ENCODE peak calls at places on chromosomes 2 and 18, in five cellular contexts. One of them, this sample, is unnamed.

GRCh38 chr2:200403794-200404193 is 97.3 kb downstream of the SPATS2L start:
- DNase-seq in fibroblast of pulmonary artery: no peak
- DNase-seq in kidney: no peak
- DNase-seq in choroid plexus epithelial cell: no peak
- DNase-seq in tibial artery: no peak
- DNase-seq in this sample: no peak

GRCh38 chr2:27422958-27423357 is 5.5 kb upstream of the NRBP1 start:
- DNase-seq in fibroblast of pulmonary artery: no peak
- DNase-seq in kidney: no peak
- DNase-seq in choroid plexus epithelial cell: no peak
- DNase-seq in tibial artery: no peak
- DNase-seq in this sample: no peak

GRCh38 chr2:27051902-27052645 is 606 bp downstream of the AGBL5 start:
- DNase-seq in fibroblast of pulmonary artery: no peak
- DNase-seq in kidney: peak; percentile 92
- DNase-seq in choroid plexus epithelial cell: peak; percentile 37
- DNase-seq in tibial artery: peak; percentile 45
- DNase-seq in this sample: no peak

GRCh38 chr2:233711312-233712008 is 1.2 kb upstream of the UGT1A5 start:
- DNase-seq in fibroblast of pulmonary artery: peak; percentile 87
- DNase-seq in kidney: peak; percentile 91
- DNase-seq in choroid plexus epithelial cell: peak; percentile 85
- DNase-seq in tibial artery: peak; percentile 70
- DNase-seq in this sample: peak; percentile 78

GRCh38 chr2:9585486-9585885 is 29.9 kb upstream of the ADAM17 start:
- DNase-seq in fibroblast of pulmonary artery: no peak
- DNase-seq in kidney: no peak
- DNase-seq in choroid plexus epithelial cell: no peak
- DNase-seq in tibial artery: no peak
- DNase-seq in this sample: no peak

GRCh38 chr18:69161383-69162028 is 239.2 kb upstream of the DOK6 start:
- DNase-seq in fibroblast of pulmonary artery: peak; percentile 19
- DNase-seq in kidney: peak; percentile 35
- DNase-seq in choroid plexus epithelial cell: peak; percentile 72
- DNase-seq in tibial artery: no peak
- DNase-seq in this sample: no peak

GRCh38 chr2:222249444-222249843 is 49.4 kb downstream of the PAX3 start:
- DNase-seq in fibroblast of pulmonary artery: no peak
- DNase-seq in kidney: no peak
- DNase-seq in choroid plexus epithelial cell: no peak
- DNase-seq in tibial artery: no peak
- DNase-seq in this sample: no peak

GRCh38 chr2:46179037-46179621 is 118.1 kb upstream of the EPAS1 start:
- DNase-seq in fibroblast of pulmonary artery: peak; percentile 99
- DNase-seq in kidney: peak; percentile 87
- DNase-seq in choroid plexus epithelial cell: peak; percentile 98
- DNase-seq in tibial artery: peak; percentile 48
- DNase-seq in this sample: peak; percentile 82

GRCh38 chr2:86274918-86275275 is 62.5 kb downstream of the REEP1 start:
- DNase-seq in fibroblast of pulmonary artery: peak; percentile 11
- DNase-seq in kidney: no peak
- DNase-seq in choroid plexus epithelial cell: peak; percentile 35
- DNase-seq in tibial artery: no peak
- DNase-seq in this sample: no peak

GRCh38 chr2:136310005-136310495 is 192.1 kb upstream of the CXCR4 start:
- DNase-seq in fibroblast of pulmonary artery: no peak
- DNase-seq in kidney: no peak
- DNase-seq in choroid plexus epithelial cell: no peak
- DNase-seq in tibial artery: no peak
- DNase-seq in this sample: no peak

GRCh38 chr2:197086500-197086899 is 160.0 kb upstream of the PGAP1 start:
- DNase-seq in fibroblast of pulmonary artery: no peak
- DNase-seq in kidney: no peak
- DNase-seq in choroid plexus epithelial cell: no peak
- DNase-seq in tibial artery: no peak
- DNase-seq in this sample: no peak

GRCh38 chr2:45736757-45737704 is 85.6 kb downstream of the PRKCE start:
- DNase-seq in fibroblast of pulmonary artery: peak; percentile 24
- DNase-seq in kidney: no peak
- DNase-seq in choroid plexus epithelial cell: no peak
- DNase-seq in tibial artery: no peak
- DNase-seq in this sample: no peak

GRCh38 chr18:74880706-74881289 is 283.1 kb downstream of the ZNF407 start:
- DNase-seq in fibroblast of pulmonary artery: no peak
- DNase-seq in kidney: no peak
- DNase-seq in choroid plexus epithelial cell: no peak
- DNase-seq in tibial artery: no peak
- DNase-seq in this sample: no peak

GRCh38 chr18:79424008-79424565 is 28.4 kb downstream of the NFATC1 start:
- DNase-seq in fibroblast of pulmonary artery: no peak
- DNase-seq in kidney: peak; percentile 91
- DNase-seq in choroid plexus epithelial cell: peak; percentile 51
- DNase-seq in tibial artery: peak; percentile 67
- DNase-seq in this sample: no peak

GRCh38 chr2:142010871-142011270 is 119.9 kb downstream of the LRP1B start:
- DNase-seq in fibroblast of pulmonary artery: no peak
- DNase-seq in kidney: no peak
- DNase-seq in choroid plexus epithelial cell: peak; percentile 6
- DNase-seq in tibial artery: no peak
- DNase-seq in this sample: no peak

GRCh38 chr2:164044637-164045036 is 308.8 kb upstream of the FIGN start:
- DNase-seq in fibroblast of pulmonary artery: peak; percentile 12
- DNase-seq in kidney: no peak
- DNase-seq in choroid plexus epithelial cell: no peak
- DNase-seq in tibial artery: no peak
- DNase-seq in this sample: peak; percentile 5

GRCh38 chr2:238601433-238602222 is 174.9 kb downstream of the ASB1 start:
- DNase-seq in fibroblast of pulmonary artery: peak; percentile 92
- DNase-seq in kidney: no peak
- DNase-seq in choroid plexus epithelial cell: peak; percentile 59
- DNase-seq in tibial artery: peak; percentile 72
- DNase-seq in this sample: peak; percentile 25

GRCh38 chr2:167582619-167583018 is 664.8 kb downstream of the STK39 start:
- DNase-seq in fibroblast of pulmonary artery: no peak
- DNase-seq in kidney: no peak
- DNase-seq in choroid plexus epithelial cell: peak; percentile 7
- DNase-seq in tibial artery: no peak
- DNase-seq in this sample: no peak

GRCh38 chr2:21251216-21251971 is 127.6 kb downstream of the TDRD15 start:
- DNase-seq in fibroblast of pulmonary artery: no peak
- DNase-seq in kidney: no peak
- DNase-seq in choroid plexus epithelial cell: no peak
- DNase-seq in tibial artery: no peak
- DNase-seq in this sample: no peak

GRCh38 chr18:58592223-58593214 is 36.4 kb downstream of the ALPK2 start:
- DNase-seq in fibroblast of pulmonary artery: no peak
- DNase-seq in kidney: no peak
- DNase-seq in choroid plexus epithelial cell: no peak
- DNase-seq in tibial artery: no peak
- DNase-seq in this sample: no peak

GRCh38 chr2:6224267-6224666 is 532.1 kb downstream of the SOX11 start:
- DNase-seq in fibroblast of pulmonary artery: no peak
- DNase-seq in kidney: no peak
- DNase-seq in choroid plexus epithelial cell: no peak
- DNase-seq in tibial artery: no peak
- DNase-seq in this sample: no peak

GRCh38 chr18:58848685-58849084 is 16.0 kb upstream of the ZNF532 start:
- DNase-seq in fibroblast of pulmonary artery: peak; percentile 63
- DNase-seq in kidney: no peak
- DNase-seq in choroid plexus epithelial cell: peak; percentile 39
- DNase-seq in tibial artery: no peak
- DNase-seq in this sample: peak; percentile 94

GRCh38 chr2:100767224-100767653 is 52.7 kb upstream of the NPAS2 start:
- DNase-seq in fibroblast of pulmonary artery: peak; percentile 52
- DNase-seq in kidney: no peak
- DNase-seq in choroid plexus epithelial cell: no peak
- DNase-seq in tibial artery: no peak
- DNase-seq in this sample: peak; percentile 58

GRCh38 chr2:175054340-175054739 is 49.2 kb upstream of the CHN1 start:
- DNase-seq in fibroblast of pulmonary artery: no peak
- DNase-seq in kidney: no peak
- DNase-seq in choroid plexus epithelial cell: no peak
- DNase-seq in tibial artery: no peak
- DNase-seq in this sample: no peak

GRCh38 chr18:43526436-43527150 is 249.3 kb upstream of the SYT4 start:
- DNase-seq in fibroblast of pulmonary artery: no peak
- DNase-seq in kidney: no peak
- DNase-seq in choroid plexus epithelial cell: peak; percentile 1
- DNase-seq in tibial artery: no peak
- DNase-seq in this sample: no peak

GRCh38 chr2:121722479-121722878 is 14.2 kb downstream of the NIFK start:
- DNase-seq in fibroblast of pulmonary artery: peak; percentile 52
- DNase-seq in kidney: no peak
- DNase-seq in choroid plexus epithelial cell: peak; percentile 78
- DNase-seq in tibial artery: no peak
- DNase-seq in this sample: peak; percentile 93

GRCh38 chr2:121731366-121731765 is 5.3 kb downstream of the NIFK start:
- DNase-seq in fibroblast of pulmonary artery: no peak
- DNase-seq in kidney: no peak
- DNase-seq in choroid plexus epithelial cell: no peak
- DNase-seq in tibial artery: no peak
- DNase-seq in this sample: no peak

GRCh38 chr2:121723316-121723715 is 13.4 kb downstream of the NIFK start:
- DNase-seq in fibroblast of pulmonary artery: no peak
- DNase-seq in kidney: no peak
- DNase-seq in choroid plexus epithelial cell: no peak
- DNase-seq in tibial artery: no peak
- DNase-seq in this sample: no peak

GRCh38 chr2:121727332-121727731 is 9.3 kb downstream of the NIFK start:
- DNase-seq in fibroblast of pulmonary artery: no peak
- DNase-seq in kidney: no peak
- DNase-seq in choroid plexus epithelial cell: no peak
- DNase-seq in tibial artery: no peak
- DNase-seq in this sample: no peak

GRCh38 chr2:121727950-121728349 is 8.7 kb downstream of the NIFK start:
- DNase-seq in fibroblast of pulmonary artery: no peak
- DNase-seq in kidney: no peak
- DNase-seq in choroid plexus epithelial cell: no peak
- DNase-seq in tibial artery: no peak
- DNase-seq in this sample: no peak
- TF ChIP-seq CTCF in fibroblast of pulmonary artery: no peak
- TF ChIP-seq CTCF in kidney: no peak
- TF ChIP-seq CTCF in choroid plexus epithelial cell: no peak
- TF ChIP-seq CTCF in tibial artery: no peak
- TF ChIP-seq CTCF in this sample: no peak

DNA sequence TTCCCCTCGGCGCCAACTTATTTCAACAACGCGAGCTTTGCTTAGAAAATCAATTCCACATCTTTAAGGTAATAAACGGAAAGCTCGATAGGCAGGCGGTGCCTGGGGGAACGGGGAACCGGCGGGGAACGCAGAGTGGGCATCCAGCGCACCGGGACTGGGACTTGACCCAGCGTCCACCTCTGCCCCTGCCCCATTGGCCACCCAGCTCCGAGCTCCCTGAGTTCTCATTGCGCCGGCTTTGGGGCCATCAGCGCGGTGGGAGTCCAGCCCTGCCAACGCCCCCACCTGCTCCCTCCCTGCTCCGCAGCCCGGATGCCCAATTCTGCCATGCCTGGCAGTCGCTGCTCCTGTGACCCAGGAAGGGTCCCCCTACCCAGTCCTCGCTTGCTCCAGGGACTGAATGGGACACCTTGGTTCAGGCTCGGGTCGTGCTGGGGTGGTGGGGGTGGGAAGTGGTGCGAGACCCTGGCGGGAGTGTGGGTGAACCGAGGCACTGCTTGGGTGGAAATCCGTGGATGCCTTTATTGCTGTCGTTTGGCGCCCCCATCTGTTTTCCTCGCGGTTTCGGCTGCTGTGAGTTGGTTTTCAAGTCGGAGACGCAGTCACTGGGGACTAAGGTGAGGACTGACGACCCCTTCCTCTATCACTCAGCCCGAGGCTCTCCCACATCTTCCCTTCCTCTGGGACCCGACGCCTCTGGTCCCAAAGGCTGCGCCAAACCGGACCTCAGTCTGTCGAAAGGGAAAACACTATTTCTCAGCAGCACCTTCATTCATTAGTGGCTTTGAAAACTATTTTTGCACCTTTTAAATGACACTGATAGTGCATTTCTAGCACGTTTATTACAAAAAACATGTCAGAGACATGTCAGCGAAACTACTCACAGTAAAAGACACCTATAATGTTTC is 2.4 kb upstream of the EVX2 start:
- DNase-seq in fibroblast of pulmonary artery: peak; percentile 37
- DNase-seq in kidney: no peak
- DNase-seq in choroid plexus epithelial cell: peak; percentile 45
- DNase-seq in tibial artery: no peak
- DNase-seq in this sample: peak; percentile 43
- TF ChIP-seq CTCF in fibroblast of pulmonary artery: peak; percentile 49
- TF ChIP-seq CTCF in kidney: peak; percentile 51
- TF ChIP-seq CTCF in choroid plexus epithelial cell: peak; percentile 61
- TF ChIP-seq CTCF in tibial artery: peak; percentile 42
- TF ChIP-seq CTCF in this sample: peak; percentile 48

GRCh38 chr2:120436885-120437603 is 91.1 kb downstream of the INHBB start:
- DNase-seq in fibroblast of pulmonary artery: peak; percentile 25
- DNase-seq in kidney: no peak
- DNase-seq in choroid plexus epithelial cell: peak; percentile 50
- DNase-seq in tibial artery: no peak
- DNase-seq in this sample: peak; percentile 47
- TF ChIP-seq CTCF in fibroblast of pulmonary artery: peak; percentile 38
- TF ChIP-seq CTCF in kidney: peak; percentile 7
- TF ChIP-seq CTCF in choroid plexus epithelial cell: peak; percentile 59
- TF ChIP-seq CTCF in tibial artery: no peak
- TF ChIP-seq CTCF in this sample: peak; percentile 36

DNA sequence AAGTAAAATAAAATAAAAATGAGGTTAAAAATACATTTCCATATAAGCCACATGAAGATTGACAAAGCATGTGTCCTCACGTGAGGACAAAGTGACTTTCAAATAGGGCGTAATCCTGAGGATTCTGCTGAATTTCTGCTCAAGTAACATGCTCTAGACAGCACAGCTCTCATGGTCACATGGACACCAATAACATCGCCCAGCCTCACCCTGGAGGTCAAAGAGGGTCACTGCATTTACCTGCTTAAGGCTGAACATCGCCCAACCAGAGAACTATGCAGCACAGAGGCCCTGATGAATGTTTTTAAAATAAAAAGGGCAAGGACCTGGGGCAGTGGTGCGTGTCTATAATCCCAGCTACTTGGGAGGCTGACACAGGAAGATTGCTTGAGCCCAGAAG is 30.2 kb downstream of the TGFBRAP1 start:
- DNase-seq in fibroblast of pulmonary artery: no peak
- DNase-seq in kidney: no peak
- DNase-seq in choroid plexus epithelial cell: no peak
- DNase-seq in tibial artery: no peak
- DNase-seq in this sample: no peak
- TF ChIP-seq CTCF in fibroblast of pulmonary artery: no peak
- TF ChIP-seq CTCF in kidney: no peak
- TF ChIP-seq CTCF in choroid plexus epithelial cell: no peak
- TF ChIP-seq CTCF in tibial artery: no peak
- TF ChIP-seq CTCF in this sample: peak; percentile 11

GRCh38 chr18:38545071-38545470 is 979.5 kb upstream of the CELF4 start:
- DNase-seq in fibroblast of pulmonary artery: peak; percentile 2
- DNase-seq in kidney: no peak
- DNase-seq in choroid plexus epithelial cell: peak; percentile 2
- DNase-seq in tibial artery: no peak
- DNase-seq in this sample: peak; percentile 81
- TF ChIP-seq CTCF in fibroblast of pulmonary artery: peak; percentile 19
- TF ChIP-seq CTCF in kidney: no peak
- TF ChIP-seq CTCF in choroid plexus epithelial cell: no peak
- TF ChIP-seq CTCF in tibial artery: no peak
- TF ChIP-seq CTCF in this sample: peak; percentile 91

GRCh38 chr2:68274022-68274421 is 21.7 kb upstream of the PPP3R1 start:
- DNase-seq in fibroblast of pulmonary artery: no peak
- DNase-seq in kidney: no peak
- DNase-seq in choroid plexus epithelial cell: no peak
- DNase-seq in tibial artery: no peak
- DNase-seq in this sample: no peak
- TF ChIP-seq CTCF in fibroblast of pulmonary artery: no peak
- TF ChIP-seq CTCF in kidney: no peak
- TF ChIP-seq CTCF in choroid plexus epithelial cell: no peak
- TF ChIP-seq CTCF in tibial artery: no peak
- TF ChIP-seq CTCF in this sample: no peak

GRCh38 chr2:62717503-62718081 is 12.1 kb downstream of the EHBP1 start:
- DNase-seq in fibroblast of pulmonary artery: no peak
- DNase-seq in kidney: no peak
- DNase-seq in choroid plexus epithelial cell: no peak
- DNase-seq in tibial artery: no peak
- DNase-seq in this sample: no peak
- TF ChIP-seq CTCF in fibroblast of pulmonary artery: no peak
- TF ChIP-seq CTCF in kidney: no peak
- TF ChIP-seq CTCF in choroid plexus epithelial cell: no peak
- TF ChIP-seq CTCF in tibial artery: no peak
- TF ChIP-seq CTCF in this sample: no peak

This sample was measured in epithelial cell of esophagus.